ENCODE peak calls at places on chromosomes 16 and 17, in eight cellular contexts. L is body of pancreas, M is upper lobe of right lung, V is mammary epithelial cell, O is small intestine, H is Peyer's patch, B is A549, C is hepatocyte. U is an unnamed sample.
A peak's percentile ranks its signal among the peaks of the same experiment; 100 is the strongest.

GRCh38 chr17:62630365-62631085 is 3.1 kb downstream of the MRC2 start:
- DNase-seq in B (no peak), L (no peak), M (no peak), C (no peak), V (peak; percentile 29), O (no peak), H (no peak), U (no peak)

GRCh38 chr17:56597495-56597990 is 4.0 kb downstream of the NOG start:
- DNase-seq in B (no peak), H (no peak), V (no peak), M (no peak), O (no peak), L (no peak), C (peak; percentile 64), U (no peak)

GRCh38 chr16:87581867-87582220 is 20.5 kb upstream of the JPH3 start:
- DNase-seq in B (peak; percentile 95), L (peak; percentile 68), O (no peak), M (no peak), C (peak; percentile 63), H (no peak), V (peak; percentile 79), U (no peak)

GRCh38 chr17:9401434-9401833 is 174.2 kb downstream of the STX8 start:
- DNase-seq in C (peak; percentile 10), L (no peak), B (peak; percentile 28), O (no peak), V (peak; percentile 80), M (no peak), H (no peak), U (no peak)

GRCh38 chr17:35866356-35866950 is 2.2 kb downstream of the HEATR9 start:
- DNase-seq in O (no peak), L (no peak), M (no peak), C (peak; percentile 23), V (no peak), H (no peak), B (no peak), U (no peak)

GRCh38 chr16:89375021-89375420 is 115.3 kb downstream of the ANKRD11 start:
- DNase-seq in M (no peak), V (no peak), L (no peak), B (no peak), C (no peak), H (no peak), O (no peak), U (no peak)

GRCh38 chr17:36001862-36002603 is 680 bp upstream of the CCL15 start:
- DNase-seq in L (peak; percentile 81), C (peak; percentile 92), M (peak; percentile 70), B (no peak), H (peak; percentile 90), V (no peak), O (peak; percentile 99), U (no peak)

GRCh38 chr16:6149031-6149430 is 1051.4 kb upstream of the EEF2KMT start:
- DNase-seq in O (no peak), H (no peak), M (no peak), V (no peak), B (no peak), C (no peak), L (no peak), U (no peak)

GRCh38 chr17:2892305-2892971 is 96.2 kb downstream of the RAP1GAP2 start:
- DNase-seq in L (peak; percentile 91), O (peak; percentile 76), V (peak; percentile 98), B (peak; percentile 97), H (no peak), C (peak; percentile 85), M (no peak), U (no peak)

GRCh38 chr17:76869209-76869877 is 1.1 kb downstream of the MGAT5B start:
- DNase-seq in B (no peak), O (no peak), M (no peak), L (no peak), C (no peak), H (no peak), V (no peak), U (no peak)

GRCh38 chr17:76867578-76868175 is 527 bp upstream of the MGAT5B start:
- DNase-seq in V (peak; percentile 16), H (no peak), C (peak; percentile 58), L (no peak), O (no peak), M (no peak), B (no peak), U (no peak)

GRCh38 chr17:76868176-76868668 is at the start of gene MGAT5B:
- DNase-seq in O (peak; percentile 61), C (peak; percentile 94), M (peak; percentile 91), B (peak; percentile 96), V (peak; percentile 61), H (peak; percentile 81), L (peak; percentile 79), U (peak; percentile 78)

GRCh38 chr17:76869878-76870714 is 1.9 kb downstream of the MGAT5B start:
- DNase-seq in M (no peak), O (no peak), B (no peak), H (no peak), C (peak; percentile 41), V (no peak), L (no peak), U (no peak)

DNA sequence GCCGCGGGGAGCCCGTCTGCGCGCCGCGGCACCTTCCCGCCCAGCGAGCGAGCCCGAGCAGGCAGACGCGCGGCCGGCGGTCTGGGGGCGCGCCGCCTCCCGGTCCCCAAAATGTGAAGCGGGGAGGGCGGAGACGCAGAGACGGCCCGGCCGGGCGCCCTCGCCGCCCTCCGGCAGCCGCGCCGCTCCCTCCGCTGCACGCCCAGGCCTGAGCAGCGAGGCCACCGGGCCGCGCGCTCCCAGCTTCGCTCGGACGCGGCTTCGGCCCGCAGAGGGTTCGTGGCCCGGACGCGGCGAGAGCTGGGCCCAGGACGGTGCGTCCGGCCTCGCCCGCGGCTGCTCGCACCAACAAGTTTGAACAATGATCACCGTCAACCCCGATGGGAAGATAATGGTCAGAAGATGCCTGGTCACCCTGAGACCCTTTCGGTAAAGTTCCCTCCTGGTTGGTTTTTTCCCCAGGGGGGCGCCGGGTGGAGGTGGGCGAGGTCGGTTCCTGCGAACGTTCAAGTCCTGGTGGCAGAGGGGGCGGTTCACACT is 535 bp downstream of the MGAT5B start:
- DNase-seq in M (no peak), C (peak; percentile 22), V (peak; percentile 9), O (no peak), B (peak; percentile 48), L (no peak), H (no peak), U (no peak)
- H3K4me3 ChIP-seq in M (peak overlapping the region; percentile 40), C (no peak overlapping the region), V (no peak overlapping the region), O (peak overlapping the region; percentile 44), B (peak overlapping the region; percentile 70), L (no peak overlapping the region), H (peak overlapping the region; percentile 51), U (no peak overlapping the region)

DNA sequence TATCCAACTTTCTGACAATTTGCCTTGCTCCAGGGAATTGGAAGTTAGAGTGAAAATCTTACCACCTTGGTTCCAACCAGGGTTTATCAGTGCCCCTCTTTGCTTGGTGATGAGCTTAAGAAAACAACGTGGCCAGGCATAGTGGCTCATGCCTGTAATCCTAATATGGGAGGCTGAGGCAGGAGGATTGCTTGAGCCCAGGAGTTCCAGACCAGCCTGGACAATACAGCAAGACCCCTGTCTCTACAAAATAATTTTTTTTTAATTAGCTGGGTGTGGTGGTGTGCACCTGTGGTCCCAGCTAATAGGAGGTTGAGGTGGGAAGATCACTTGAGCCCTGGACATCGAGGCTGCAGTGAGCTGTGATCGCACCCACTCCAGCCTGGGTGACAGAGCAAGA is 21.4 kb downstream of the SLC7A6 start:
- DNase-seq in O (no peak), M (no peak), L (no peak), V (no peak), C (no peak), H (no peak), B (no peak), U (no peak)
- H3K4me1 ChIP-seq in O (peaks cover 6% of the 10 kb centered on the region), M (peaks cover 70% of the 10 kb centered on the region), L (no peaks in the 10 kb centered on the region), V (peaks cover 14% of the 10 kb centered on the region), C (no peaks in the 10 kb centered on the region), H (peaks cover 49% of the 10 kb centered on the region), B (peaks cover 15% of the 10 kb centered on the region), U (peaks cover 99% of the 10 kb centered on the region)

GRCh38 chr16:12543700-12544476 is 259.8 kb downstream of the CPPED1 start:
- DNase-seq in B (no peak), L (no peak), V (no peak), M (no peak), O (no peak), C (no peak), H (no peak), U (no peak)
- H3K4me3 ChIP-seq in B (no peak overlapping the region), L (no peak overlapping the region), V (no peak overlapping the region), M (no peak overlapping the region), O (no peak overlapping the region), C (no peak overlapping the region), H (no peak overlapping the region), U (no peak overlapping the region)

DNA sequence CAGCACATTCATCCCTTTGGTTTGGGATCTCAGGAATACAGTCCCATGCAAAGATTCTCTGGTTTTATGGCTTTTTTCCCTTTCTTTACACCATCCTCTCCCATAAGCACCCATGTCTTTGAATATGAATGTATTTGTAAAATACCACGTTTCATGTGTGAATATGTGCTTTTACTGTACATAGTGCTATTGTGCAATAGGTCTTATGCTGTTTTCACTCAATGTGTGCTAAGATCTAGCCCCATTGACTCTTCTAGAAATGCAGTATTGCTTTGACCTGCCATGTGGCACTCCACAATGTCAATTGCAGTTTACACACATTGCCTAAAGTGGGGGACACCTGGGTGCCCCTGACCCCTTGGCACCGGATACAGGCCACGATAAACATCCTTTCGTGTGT is 10.1 kb upstream of the SPNS1 start:
- DNase-seq in C (no peak), L (no peak), M (no peak), O (no peak), V (no peak), H (no peak), B (no peak), U (no peak)
- H3K4me1 ChIP-seq in C (no peaks in the 10 kb centered on the region), L (no peaks in the 10 kb centered on the region), M (no peaks in the 10 kb centered on the region), O (no peaks in the 10 kb centered on the region), V (no peaks in the 10 kb centered on the region), H (no peaks in the 10 kb centered on the region), B (no peaks in the 10 kb centered on the region), U (no peaks in the 10 kb centered on the region)

DNA sequence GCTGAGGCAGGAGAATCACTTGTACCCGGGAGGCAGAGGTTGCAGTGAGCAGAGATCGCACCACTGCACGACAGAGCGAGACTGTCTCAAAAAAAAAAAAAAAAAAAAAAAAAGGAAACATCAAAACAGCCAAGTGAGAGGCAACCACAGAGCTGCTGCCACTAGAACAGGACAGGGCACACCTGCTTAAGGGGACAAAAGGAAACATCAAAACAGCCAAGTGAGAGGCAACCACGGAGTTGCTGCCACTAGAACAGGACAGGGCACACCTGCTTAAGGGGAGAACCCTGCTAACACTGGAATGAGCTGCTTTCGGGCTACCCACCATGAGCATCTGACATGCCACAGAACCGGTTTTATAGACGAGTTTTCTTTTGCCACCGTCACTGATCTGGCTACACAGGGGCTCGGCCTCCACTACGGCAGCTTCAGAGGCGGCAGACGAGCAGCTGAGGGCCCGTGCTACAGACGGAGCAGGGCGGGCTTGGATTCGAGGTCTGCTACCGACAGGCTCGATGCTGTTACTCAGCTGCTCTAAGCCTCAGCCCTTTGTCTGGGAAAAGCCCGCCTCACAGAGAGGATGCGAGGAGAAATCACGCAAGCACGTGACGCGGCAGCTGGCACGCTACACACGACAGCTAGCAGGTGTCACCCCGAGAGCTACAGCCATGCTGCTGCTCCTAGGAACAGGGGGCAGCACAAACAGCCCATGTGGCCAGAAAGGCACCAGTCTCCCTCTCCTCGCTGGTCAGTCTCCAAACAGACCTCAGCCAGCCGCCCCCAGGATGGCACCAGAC is 2.0 kb downstream of the P4HB start:
- DNase-seq in C (no peak), B (no peak), H (no peak), M (no peak), V (no peak), O (peak; percentile 42), L (peak; percentile 57), U (no peak)
- H3K4me3 ChIP-seq in C (peak overlapping the region; percentile 97), B (peak overlapping the region; percentile 88), H (peak overlapping the region; percentile 100), M (peak overlapping the region; percentile 93), V (peak overlapping the region; percentile 62), O (peak overlapping the region; percentile 96), L (peak overlapping the region; percentile 86), U (peak overlapping the region; percentile 60)

GRCh38 chr16:10776280-10776679 is 32.6 kb downstream of the NUBP1 start:
- DNase-seq in V (no peak), M (no peak), H (no peak), L (no peak), O (peak; percentile 19), C (no peak), B (no peak), U (no peak)
- H3K4me1 ChIP-seq in V (no peaks in the 10 kb centered on the region), M (no peaks in the 10 kb centered on the region), H (no peaks in the 10 kb centered on the region), L (no peaks in the 10 kb centered on the region), O (no peaks in the 10 kb centered on the region), C (no peaks in the 10 kb centered on the region), B (no peaks in the 10 kb centered on the region), U (peaks cover under 1% of the 10 kb centered on the region)

U was measured in CD8-positive, alpha-beta memory T cell.